ENCODE peak calls at places on chromosomes 1 and 21, in seven cellular contexts. O is heart left ventricle, F is fibroblast of lung, Q is K562, V is psoas muscle, U is uterus, D is lung. C is an unnamed sample.

GRCh38 chr1:229272164-229273158 is 1.6 kb downstream of the RAB4A start:
- DNase-seq in V (no peak), Q (no peak), F (no peak), O (no peak), D (no peak), U (no peak), C (no peak)

GRCh38 chr1:203536981-203537455 is 43.1 kb downstream of the OPTC start:
- DNase-seq in D (peak; percentile 80), F (peak; percentile 85), Q (no peak), V (peak; percentile 45), U (peak; percentile 49), O (no peak), C (no peak)

GRCh38 chr1:9128520-9129371 is at the start of gene GPR157:
- DNase-seq in V (peak; percentile 92), U (peak; percentile 86), F (peak; percentile 76), Q (peak; percentile 100), O (peak; percentile 96), D (peak; percentile 88), C (peak; percentile 87)

GRCh38 chr1:244113532-244114320 is 62.6 kb downstream of the ZBTB18 start:
- DNase-seq in D (no peak), U (no peak), Q (no peak), O (no peak), F (no peak), V (no peak), C (no peak)

GRCh38 chr21:21232320-21232719 is 234.1 kb downstream of the NCAM2 start:
- DNase-seq in V (no peak), F (peak; percentile 83), U (no peak), O (no peak), Q (no peak), D (no peak), C (no peak)

GRCh38 chr1:36910281-36910725 is 124.0 kb downstream of the GRIK3 start:
- DNase-seq in D (peak; percentile 17), Q (no peak), U (no peak), F (no peak), V (no peak), O (no peak), C (peak; percentile 64)

GRCh38 chr1:91553196-91553595 is 52.5 kb downstream of the CDC7 start:
- DNase-seq in Q (no peak), F (peak; percentile 92), D (no peak), V (peak; percentile 50), O (no peak), U (no peak), C (no peak)

GRCh38 chr21:43318841-43319781 is 107.8 kb downstream of the SIK1 start:
- DNase-seq in U (no peak), V (peak; percentile 45), D (no peak), F (peak; percentile 59), O (peak; percentile 61), Q (no peak), C (peak; percentile 31)

GRCh38 chr1:1082239-1083180 is 8.4 kb upstream of the RNF223 start:
- DNase-seq in O (peak; percentile 64), F (no peak), V (no peak), U (peak; percentile 13), Q (no peak), D (no peak), C (no peak)

GRCh38 chr1:119971710-119972570 is 75.6 kb upstream of the ADAM30 start:
- DNase-seq in O (no peak), U (no peak), Q (no peak), V (no peak), F (no peak), D (no peak), C (no peak)

GRCh38 chr1:107110346-107110745 is 30.5 kb upstream of the NTNG1 start:
- DNase-seq in Q (no peak), O (no peak), D (no peak), V (no peak), F (peak; percentile 53), U (no peak), C (no peak)

GRCh38 chr1:33289858-33290154 is 31.1 kb downstream of the A3GALT2 start:
- DNase-seq in V (no peak), Q (no peak), F (no peak), D (no peak), U (no peak), O (no peak), C (no peak)
- H3K36me3 ChIP-seq in V (peaks cover 41% of the 10 kb centered on the region), Q (no peaks in the 10 kb centered on the region), F (no peaks in the 10 kb centered on the region), D (peaks cover 2% of the 10 kb centered on the region), U (no peaks in the 10 kb centered on the region), O (peaks cover 3% of the 10 kb centered on the region), C (no peaks in the 10 kb centered on the region)

DNA sequence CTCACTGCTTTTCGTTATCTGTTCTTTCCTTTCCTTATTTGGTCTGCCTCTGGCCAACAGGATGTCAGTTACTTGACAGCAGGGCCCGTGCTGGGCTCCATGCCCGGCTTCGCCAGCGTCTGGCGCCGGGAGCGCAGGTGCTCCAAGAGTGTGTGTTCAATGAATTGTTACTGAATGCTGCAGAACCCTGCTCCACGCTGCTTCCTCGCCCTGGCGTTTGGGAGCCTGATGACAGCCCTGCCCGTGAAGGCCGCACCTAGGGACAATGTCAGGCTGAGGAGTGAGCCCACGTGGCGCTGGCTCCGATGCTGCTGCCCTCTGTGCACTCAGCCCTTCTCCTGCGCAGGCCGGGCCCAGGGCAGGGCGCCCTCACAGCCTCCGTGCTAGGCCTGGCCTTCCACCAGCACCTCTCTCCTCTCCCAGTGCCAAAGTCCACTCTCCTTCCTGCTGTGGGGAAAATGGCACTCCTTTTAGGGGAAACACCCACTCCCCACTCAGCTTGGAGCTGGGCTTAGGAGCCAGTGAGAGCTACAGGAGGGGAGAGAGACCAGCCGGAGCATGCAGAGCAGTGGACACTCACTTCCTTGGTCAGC is 51.4 kb downstream of the ACBD3 start:
- DNase-seq in O (no peak), Q (no peak), F (no peak), D (peak; percentile 68), U (peak; percentile 41), V (no peak), C (no peak)
- TF ChIP-seq CTCF in O (no peak), Q (no peak), F (no peak), D (no peak), U (no peak), V (no peak), C (no peak)

GRCh38 chr1:192795913-192796312 is 12.9 kb upstream of the RGS2 start:
- DNase-seq in Q (no peak), U (no peak), D (no peak), V (no peak), F (no peak), O (no peak), C (no peak)
- H3K36me3 ChIP-seq in Q (no peaks in the 10 kb centered on the region), U (no peaks in the 10 kb centered on the region), D (no peaks in the 10 kb centered on the region), V (no peaks in the 10 kb centered on the region), F (no peaks in the 10 kb centered on the region), O (no peaks in the 10 kb centered on the region), C (no peaks in the 10 kb centered on the region)

GRCh38 chr1:46556822-46557221 is 5.4 kb upstream of the KNCN start:
- DNase-seq in O (no peak), U (no peak), V (no peak), F (peak; percentile 15), D (no peak), Q (no peak), C (no peak)
- TF ChIP-seq CTCF in O (no peak), U (no peak), V (no peak), F (no peak), D (no peak), Q (peak; percentile 27), C (no peak)

DNA sequence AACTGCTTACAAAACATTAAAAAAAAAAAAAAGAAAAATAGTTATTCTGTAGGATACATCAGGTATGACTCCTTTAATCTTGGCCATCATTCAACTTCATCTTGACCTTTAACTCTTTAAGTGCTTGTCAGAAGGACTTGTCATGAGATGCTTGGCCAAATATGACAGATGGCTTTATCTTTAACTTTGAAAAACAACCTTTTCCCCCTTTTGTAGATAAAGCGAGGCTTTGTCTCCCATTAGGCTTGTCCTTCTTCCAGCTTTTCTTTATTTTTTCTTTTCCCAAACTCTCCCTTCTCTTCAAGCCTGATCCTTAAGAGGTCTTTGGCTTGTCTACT is 2.3 kb downstream of the SRSF10 start:
- DNase-seq in D (no peak), O (no peak), V (no peak), U (no peak), Q (peak; percentile 8), F (no peak), C (no peak)
- H3K36me3 ChIP-seq in D (peaks cover under 1% of the 10 kb centered on the region), O (peaks cover 4% of the 10 kb centered on the region), V (peaks cover 27% of the 10 kb centered on the region), U (no peaks in the 10 kb centered on the region), Q (peaks cover 66% of the 10 kb centered on the region), F (no peaks in the 10 kb centered on the region), C (peaks cover 72% of the 10 kb centered on the region)

DNA sequence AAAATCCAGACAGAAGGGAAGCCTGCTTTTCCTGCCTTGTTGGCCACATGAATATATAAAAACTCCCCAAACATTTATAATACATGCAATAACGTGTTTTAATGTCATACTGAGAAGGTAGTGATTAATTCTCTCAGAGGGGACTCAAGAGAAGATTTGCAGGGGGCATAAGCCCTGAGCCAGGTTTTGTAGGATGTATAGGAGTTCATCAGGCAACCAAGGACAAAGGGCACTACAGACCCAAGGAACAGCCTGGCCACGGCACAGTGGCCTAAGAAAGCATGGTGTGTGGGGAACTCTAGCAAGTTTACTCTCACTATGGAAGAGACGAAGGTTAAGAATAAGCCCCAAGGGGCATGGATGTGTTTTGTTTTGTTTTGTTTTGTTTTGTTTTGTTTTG is 15.4 kb upstream of the TNNI1 start:
- DNase-seq in V (no peak), U (no peak), D (no peak), O (no peak), F (no peak), Q (no peak), C (no peak)
- TF ChIP-seq CTCF in V (no peak), U (no peak), D (no peak), O (no peak), F (no peak), Q (no peak), C (no peak)

GRCh38 chr1:113769599-113769970 is 10.3 kb upstream of the PHTF1 start:
- DNase-seq in D (no peak), Q (no peak), V (no peak), U (no peak), O (no peak), F (no peak), C (no peak)

GRCh38 chr1:113768916-113769598 is 9.8 kb upstream of the PHTF1 start:
- DNase-seq in O (no peak), Q (no peak), D (no peak), U (no peak), F (no peak), V (no peak), C (no peak)

GRCh38 chr1:113765306-113765705 is 6.0 kb upstream of the PHTF1 start:
- DNase-seq in V (no peak), D (no peak), Q (no peak), F (peak; percentile 48), O (no peak), U (no peak), C (no peak)

GRCh38 chr1:113770031-113770430 is 10.7 kb upstream of the PHTF1 start:
- DNase-seq in F (no peak), Q (no peak), D (no peak), O (no peak), V (no peak), U (no peak), C (no peak)
- H3K36me3 ChIP-seq in F (peaks cover 1% of the 10 kb centered on the region), Q (peaks cover 58% of the 10 kb centered on the region), D (peaks cover 12% of the 10 kb centered on the region), O (peaks cover 6% of the 10 kb centered on the region), V (peaks cover 57% of the 10 kb centered on the region), U (no peaks in the 10 kb centered on the region), C (peaks cover 70% of the 10 kb centered on the region)

DNA sequence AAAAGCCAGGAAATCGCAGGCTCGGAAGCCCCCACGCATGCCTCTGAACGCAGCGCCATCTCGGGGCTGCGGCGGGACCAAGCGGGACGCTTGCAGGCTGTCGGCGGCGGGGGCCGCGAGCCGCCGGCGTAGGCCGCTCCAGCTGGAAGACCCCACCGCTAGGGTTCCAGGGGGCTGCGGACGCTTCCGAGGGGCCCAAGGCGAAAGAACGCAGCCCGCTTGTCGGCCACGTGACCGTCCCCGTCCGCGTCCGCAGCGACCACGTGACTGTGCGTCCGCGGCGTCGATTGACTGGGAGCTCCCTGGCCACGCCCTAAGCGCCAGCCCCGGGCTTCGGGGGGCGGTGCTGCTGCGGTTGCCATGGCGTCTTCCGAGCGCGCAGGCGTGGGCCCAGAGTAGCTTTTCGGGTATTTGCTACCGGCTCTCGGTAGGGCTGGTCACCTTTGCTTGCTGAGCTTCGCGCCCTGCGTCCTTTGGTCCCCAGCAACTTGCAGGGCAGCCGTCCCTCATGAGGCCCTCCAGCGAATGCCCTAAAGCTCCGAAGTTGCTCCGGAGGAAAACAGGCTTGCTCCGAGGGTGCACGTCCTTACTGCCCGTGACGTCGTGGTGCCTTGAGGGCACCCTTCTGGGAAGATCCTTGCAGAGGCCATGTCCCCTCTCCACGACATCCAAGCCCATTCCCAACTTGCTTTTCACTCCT is 197.2 kb downstream of the DYRK1A start:
- DNase-seq in O (peak; percentile 96), D (peak; percentile 92), U (peak; percentile 91), Q (peak; percentile 98), F (peak; percentile 93), V (peak; percentile 94), C (peak; percentile 88)
- TF ChIP-seq CTCF in O (peak; percentile 43), D (peak; percentile 11), U (peak; percentile 62), Q (peak; percentile 69), F (peak; percentile 45), V (peak; percentile 52), C (peak; percentile 28)